ENCODE peak calls at places on chromosomes 4 and X, in six cellular contexts. F, K, D, N, B and O are unnamed samples.

GRCh38 chr4:41214158-41215146 is at the start of gene APBB2:
- DNase-seq in F (peak; percentile 78), K (peak; percentile 96), D (peak; percentile 95), N (peak; percentile 97), B (peak; percentile 98), O (peak; percentile 98)

GRCh38 chr4:72076562-72076961 is 44.8 kb downstream of the NPFFR2 start:
- DNase-seq in F (no peak), K (no peak), D (no peak), N (no peak), B (peak; percentile 4), O (peak; percentile 1)

GRCh38 chrX:153487590-153488071 is 7.1 kb upstream of the BGN start:
- DNase-seq in F (peak; percentile 54), K (no peak), D (no peak), N (no peak), B (no peak), O (no peak)

GRCh38 chrX:70087857-70088256 is 25.6 kb downstream of the OTUD6A start:
- DNase-seq in F (no peak), K (peak; percentile 13), D (peak; percentile 8), N (peak; percentile 5), B (peak; percentile 34), O (peak; percentile 58)

GRCh38 chr4:56243107-56243506 is 144.2 kb downstream of the AASDH start:
- DNase-seq in F (no peak), K (no peak), D (no peak), N (no peak), B (no peak), O (no peak)

GRCh38 chr4:15117270-15117946 is 115.1 kb downstream of the CPEB2 start:
- DNase-seq in F (no peak), K (no peak), D (no peak), N (no peak), B (no peak), O (no peak)

GRCh38 chr4:128286474-128287158 is 997 bp downstream of the PGRMC2 start:
- DNase-seq in F (no peak), K (no peak), D (peak; percentile 27), N (peak; percentile 59), B (peak; percentile 80), O (peak; percentile 51)

GRCh38 chr4:80730158-80730557 is 300.4 kb upstream of the BMP3 start:
- DNase-seq in F (no peak), K (no peak), D (no peak), N (no peak), B (no peak), O (no peak)

GRCh38 chr4:14877246-14878220 is 124.7 kb upstream of the CPEB2 start:
- DNase-seq in F (no peak), K (no peak), D (no peak), N (peak; percentile 27), B (peak; percentile 16), O (no peak)

GRCh38 chr4:10107111-10108091 is 9.2 kb downstream of the WDR1 start:
- DNase-seq in F (no peak), K (no peak), D (peak; percentile 42), N (no peak), B (peak; percentile 29), O (no peak)

GRCh38 chr4:16117164-16117563 is 33.3 kb upstream of the PROM1 start:
- DNase-seq in F (no peak), K (no peak), D (no peak), N (no peak), B (no peak), O (no peak)

GRCh38 chr4:175671491-175671934 is 140.6 kb downstream of the GPM6A start:
- DNase-seq in F (no peak), K (no peak), D (no peak), N (peak; percentile 4), B (peak; percentile 5), O (peak; percentile 30)

GRCh38 chrX:44106864-44107263 is 133.7 kb upstream of the NDP start:
- DNase-seq in F (no peak), K (no peak), D (no peak), N (no peak), B (no peak), O (no peak)

GRCh38 chr4:153577053-153577452 is 107.0 kb upstream of the TLR2 start:
- DNase-seq in F (no peak), K (no peak), D (no peak), N (no peak), B (no peak), O (no peak)

GRCh38 chrX:66601522-66601921 is 37.4 kb downstream of the EDA2R start:
- DNase-seq in F (no peak), K (no peak), D (no peak), N (no peak), B (no peak), O (no peak)

GRCh38 chrX:153557618-153558017 is 40.2 kb downstream of the ATP2B3 start:
- DNase-seq in F (no peak), K (no peak), D (no peak), N (no peak), B (no peak), O (no peak)

GRCh38 chr4:143335979-143336827 is 473 bp upstream of the GAB1 start:
- DNase-seq in F (peak; percentile 77), K (peak; percentile 91), D (peak; percentile 82), N (peak; percentile 89), B (peak; percentile 92), O (peak; percentile 96)

GRCh38 chr4:176404591-176404990 is 84.8 kb downstream of the SPCS3 start:
- DNase-seq in F (no peak), K (no peak), D (peak; percentile 43), N (no peak), B (peak; percentile 73), O (no peak)

GRCh38 chr4:151638295-151638858 is 122.4 kb downstream of the GATB start:
- DNase-seq in F (no peak), K (no peak), D (no peak), N (no peak), B (no peak), O (no peak)

GRCh38 chrX:44871114-44871645 is 1.8 kb upstream of the KDM6A start:
- DNase-seq in F (no peak), K (peak; percentile 57), D (no peak), N (peak; percentile 15), B (no peak), O (peak; percentile 13)

GRCh38 chr4:85565761-85566480 is 91.0 kb downstream of the ARHGAP24 start:
- DNase-seq in F (no peak), K (no peak), D (peak; percentile 41), N (no peak), B (peak; percentile 86), O (peak; percentile 60)

GRCh38 chr4:55296076-55296475 is 50.0 kb upstream of the SRD5A3 start:
- DNase-seq in F (no peak), K (no peak), D (no peak), N (no peak), B (no peak), O (no peak)

GRCh38 chr4:89365375-89366170 is 58.0 kb upstream of the GPRIN3 start:
- DNase-seq in F (no peak), K (no peak), D (no peak), N (no peak), B (no peak), O (no peak)

GRCh38 chr4:5510506-5510905 is 197.9 kb downstream of the EVC2 start:
- DNase-seq in F (no peak), K (no peak), D (no peak), N (no peak), B (no peak), O (no peak)

GRCh38 chr4:75841641-75842520 is 60.4 kb downstream of the PPEF2 start:
- DNase-seq in F (no peak), K (no peak), D (no peak), N (no peak), B (peak; percentile 44), O (peak; percentile 24)

GRCh38 chrX:48468247-48468671 is 1.8 kb downstream of the SLC38A5 start:
- DNase-seq in F (no peak), K (no peak), D (no peak), N (peak; percentile 69), B (no peak), O (no peak)

GRCh38 chr4:52051615-52052474 is 741 bp downstream of the SPATA18 start:
- DNase-seq in F (peak; percentile 19), K (peak; percentile 89), D (peak; percentile 1), N (peak; percentile 69), B (peak; percentile 94), O (peak; percentile 91)

GRCh38 chr4:118224239-118224829 is 128.5 kb downstream of the PRSS12 start:
- DNase-seq in F (no peak), K (no peak), D (peak; percentile 41), N (no peak), B (peak; percentile 86), O (peak; percentile 74)

GRCh38 chrX:80812176-80812575 is 2.5 kb upstream of the BRWD3 start:
- DNase-seq in F (no peak), K (peak; percentile 69), D (peak; percentile 43), N (peak; percentile 28), B (peak; percentile 70), O (peak; percentile 44)

GRCh38 chrX:108261541-108262218 is 170.1 kb downstream of the ATG4A start:
- DNase-seq in F (no peak), K (no peak), D (no peak), N (no peak), B (peak; percentile 80), O (no peak)

GRCh38 chr4:148530114-148530513 is 87.9 kb upstream of the NR3C2 start:
- DNase-seq in F (no peak), K (no peak), D (no peak), N (no peak), B (no peak), O (no peak)

GRCh38 chr4:112968456-112969159 is 80.8 kb upstream of the ANK2 start:
- DNase-seq in F (no peak), K (no peak), D (peak; percentile 36), N (no peak), B (no peak), O (peak; percentile 3)

GRCh38 chr4:179530953-179531352 is 2088.7 kb upstream of the AGA start:
- DNase-seq in F (no peak), K (no peak), D (no peak), N (no peak), B (no peak), O (no peak)

GRCh38 chr4:38873290-38873949 is 5.8 kb downstream of the FAM114A1 start:
- DNase-seq in F (no peak), K (no peak), D (no peak), N (no peak), B (no peak), O (no peak)
- TF ChIP-seq CTCF in F (no peak), K (no peak), D (peak; percentile 4), N (no peak), B (peak; percentile 26), O (no peak)

GRCh38 chr4:7151668-7152227 is 40.6 kb upstream of the SORCS2 start:
- DNase-seq in F (no peak), K (no peak), D (no peak), N (peak; percentile 33), B (no peak), O (no peak)
- TF ChIP-seq CTCF in F (no peak), K (peak; percentile 8), D (peak; percentile 59), N (peak; percentile 57), B (peak; percentile 49), O (peak; percentile 26)

GRCh38 chrX:9501362-9501761 is 36.5 kb downstream of the TBL1X start:
- DNase-seq in F (no peak), K (no peak), D (no peak), N (no peak), B (no peak), O (no peak)
- TF ChIP-seq CTCF in F (no peak), K (no peak), D (no peak), N (peak; percentile 14), B (no peak), O (no peak)

DNA sequence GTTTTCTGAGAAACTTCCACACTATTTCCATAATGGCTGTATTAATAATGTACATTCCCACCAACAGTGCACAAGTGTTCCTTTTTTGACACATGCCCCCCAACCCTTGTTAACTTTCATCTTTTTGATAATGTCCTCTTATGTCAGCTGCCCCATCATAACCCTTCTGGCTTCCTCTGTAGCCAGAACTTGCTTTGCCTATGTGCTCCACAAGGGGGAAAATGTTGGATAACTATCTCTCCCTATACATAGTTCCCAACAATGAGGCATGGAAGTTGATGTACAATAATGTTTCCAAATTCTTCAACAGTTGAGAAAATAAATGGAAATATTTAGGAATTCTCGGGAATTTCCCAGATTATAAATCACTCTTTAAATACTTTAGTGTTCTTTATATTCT is 142.9 kb downstream of the ASB9 start:
- DNase-seq in F (no peak), K (no peak), D (no peak), N (no peak), B (no peak), O (no peak)
- TF ChIP-seq CTCF in F (no peak), K (no peak), D (peak; percentile 21), N (no peak), B (peak; percentile 2), O (no peak)